ENCODE peak calls at places on chromosomes 1 and 21, in nine cellular contexts. L is HCT116, P is glutamatergic neuron, N is pancreas, A is endothelial cell, G is A673, M is fibroblast of the aortic adventitia, E is osteoblast, O is right atrium auricular region. W is an unnamed sample.

GRCh38 chr1:185916866-185917265 is 182.7 kb downstream of the HMCN1 start:
- DNase-seq in L (no peak), P (no peak), N (no peak), A (no peak), G (no peak), M (peak), E (peak), O (no peak), W (no peak)

GRCh38 chr1:205410581-205411298 is 11.1 kb downstream of the LEMD1 start:
- DNase-seq in L (no peak), P (no peak), N (no peak), A (no peak), G (no peak), M (no peak), E (no peak), O (no peak), W (no peak)

GRCh38 chr1:40849801-40850592 is 12.2 kb downstream of the CITED4 start:
- DNase-seq in L (peak), P (peak), N (peak), A (peak), G (peak), M (peak), E (no peak), O (peak), W (peak)

GRCh38 chr1:208203127-208203847 is 40.9 kb downstream of the PLXNA2 start:
- DNase-seq in L (no peak), P (no peak), N (peak), A (no peak), G (peak), M (peak), E (no peak), O (no peak), W (no peak)

GRCh38 chr1:150028322-150028721 is 17.8 kb upstream of the OTUD7B start:
- DNase-seq in L (no peak), P (no peak), N (no peak), A (no peak), G (no peak), M (no peak), E (no peak), O (no peak), W (no peak)

GRCh38 chr21:25421327-25422028 is 185.8 kb downstream of the MRPL39 start:
- DNase-seq in L (no peak), P (no peak), N (no peak), A (peak), G (peak), M (peak), E (no peak), O (no peak), W (peak)

GRCh38 chr1:245108251-245108650 is 46.5 kb upstream of the KIF26B start:
- DNase-seq in L (no peak), P (no peak), N (no peak), A (no peak), G (no peak), M (no peak), E (no peak), O (no peak), W (no peak)

GRCh38 chr21:31991356-31992331 is 118.8 kb downstream of the HUNK start:
- DNase-seq in L (no peak), P (no peak), N (no peak), A (peak), G (no peak), M (no peak), E (no peak), O (no peak), W (no peak)

GRCh38 chr1:24077278-24077978 is 34.5 kb downstream of the MYOM3 start:
- DNase-seq in L (no peak), P (no peak), N (no peak), A (no peak), G (no peak), M (no peak), E (peak), O (no peak), W (no peak)

GRCh38 chr1:1358433-1359201 is at the start of gene MXRA8:
- DNase-seq in L (no peak), P (peak), N (peak), A (no peak), G (no peak), M (peak), E (peak), O (peak), W (peak)

GRCh38 chr1:109438798-109439297 is 12.6 kb upstream of the PSMA5 start:
- DNase-seq in L (peak), P (peak), N (no peak), A (no peak), G (no peak), M (peak), E (peak), O (no peak), W (peak)

GRCh38 chr1:42925132-42925769 is 33.4 kb downstream of the SLC2A1 start:
- DNase-seq in L (no peak), P (no peak), N (no peak), A (no peak), G (no peak), M (no peak), E (peak), O (no peak), W (no peak)

GRCh38 chr1:108816049-108816882 is 40.6 kb downstream of the AKNAD1 start:
- DNase-seq in L (no peak), P (peak), N (peak), A (peak), G (peak), M (peak), E (peak), O (peak), W (peak)

GRCh38 chr1:110229348-110230001 is 19.4 kb downstream of the KCNC4 start:
- DNase-seq in L (no peak), P (no peak), N (peak), A (no peak), G (no peak), M (peak), E (peak), O (no peak), W (peak)

GRCh38 chr21:42219606-42220137 is 732 bp downstream of the ABCG1 start:
- DNase-seq in L (no peak), P (peak), N (peak), A (peak), G (peak), M (no peak), E (peak), O (no peak), W (no peak)

GRCh38 chr21:31879251-31879650 is 6.4 kb downstream of the HUNK start:
- DNase-seq in L (no peak), P (no peak), N (no peak), A (no peak), G (no peak), M (no peak), E (no peak), O (no peak), W (no peak)

GRCh38 chr1:198232940-198233675 is 76.3 kb downstream of the NEK7 start:
- DNase-seq in L (no peak), P (no peak), N (no peak), A (no peak), G (no peak), M (no peak), E (no peak), O (no peak), W (no peak)

GRCh38 chr21:46096997-46097825 is 701 bp upstream of the COL6A2 start:
- DNase-seq in L (no peak), P (peak), N (peak), A (peak), G (no peak), M (no peak), E (peak), O (peak), W (no peak)

GRCh38 chr1:88640060-88640459 is 44.0 kb upstream of the PKN2 start:
- DNase-seq in L (no peak), P (no peak), N (no peak), A (no peak), G (no peak), M (no peak), E (peak), O (no peak), W (no peak)

GRCh38 chr1:52629021-52629643 is 3.8 kb upstream of the SHISAL2A start:
- DNase-seq in L (no peak), P (no peak), N (no peak), A (no peak), G (no peak), M (no peak), E (no peak), O (no peak), W (no peak)

GRCh38 chr1:147722114-147722513 is 38.3 kb downstream of the GJA5 start:
- DNase-seq in L (no peak), P (no peak), N (no peak), A (no peak), G (no peak), M (no peak), E (no peak), O (no peak), W (no peak)

GRCh38 chr1:174956976-174957375 is 42.8 kb upstream of the CACYBP start:
- DNase-seq in L (no peak), P (no peak), N (no peak), A (no peak), G (no peak), M (no peak), E (no peak), O (no peak), W (no peak)

GRCh38 chr1:174953170-174953569 is 46.6 kb upstream of the CACYBP start:
- DNase-seq in L (no peak), P (no peak), N (no peak), A (no peak), G (no peak), M (no peak), E (no peak), O (no peak), W (no peak)

GRCh38 chr1:174956086-174956485 is 43.7 kb upstream of the CACYBP start:
- DNase-seq in L (no peak), P (no peak), N (no peak), A (no peak), G (no peak), M (no peak), E (no peak), O (no peak), W (no peak)

GRCh38 chr1:174954686-174955669 is 44.8 kb upstream of the CACYBP start:
- DNase-seq in L (no peak), P (no peak), N (no peak), A (no peak), G (no peak), M (no peak), E (no peak), O (no peak), W (no peak)

DNA sequence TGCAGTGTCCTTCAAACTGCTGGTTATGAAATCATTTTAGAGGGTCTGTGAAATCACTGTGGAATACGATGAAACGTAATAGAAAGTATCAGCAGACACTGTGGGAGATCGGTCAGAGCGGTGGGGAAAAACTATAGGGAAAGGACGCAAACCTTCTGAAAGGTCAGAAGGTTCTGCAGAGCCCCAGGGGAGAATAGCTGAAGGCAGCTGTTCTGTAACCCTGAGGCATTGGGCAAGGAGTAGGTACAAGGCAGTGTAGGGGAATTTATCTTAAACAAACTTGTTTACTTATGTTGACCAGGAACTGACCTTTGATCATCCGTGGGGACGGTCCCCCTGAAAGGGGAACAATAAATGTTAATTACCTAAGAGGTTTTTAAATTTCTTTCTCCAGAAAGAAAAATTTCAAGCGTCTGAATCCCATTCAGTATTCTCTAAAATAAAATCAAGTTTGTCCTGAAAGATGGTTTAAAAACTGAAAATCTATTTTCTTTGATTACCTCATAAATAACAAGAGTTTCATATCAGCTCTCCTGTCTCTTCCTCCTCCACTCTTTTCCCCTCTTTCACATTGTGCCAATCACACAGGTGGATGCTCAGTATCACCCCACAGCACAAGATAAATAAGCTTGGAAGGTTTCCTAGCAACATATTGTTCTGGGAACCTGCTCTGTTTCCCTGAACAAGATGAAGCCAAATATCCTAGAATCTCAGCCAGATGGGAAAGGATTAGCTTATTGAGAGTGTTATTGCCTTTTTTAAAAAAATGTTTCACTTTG is 45.9 kb upstream of the CACYBP start:
- DNase-seq in L (no peak), P (peak), N (no peak), A (no peak), G (no peak), M (no peak), E (no peak), O (no peak), W (no peak)
- TF ChIP-seq CTCF in L (no peak), P (no peak), N (no peak), A (no peak), G (no peak), M (no peak), E (no peak), O (no peak), W (no peak)

GRCh38 chr1:236741757-236742156 is 53.3 kb upstream of the MTR start:
- DNase-seq in L (no peak), P (peak), N (no peak), A (no peak), G (no peak), M (no peak), E (no peak), O (no peak), W (no peak)
- TF ChIP-seq CTCF in L (no peak), P (no peak), N (no peak), A (no peak), G (no peak), M (no peak), E (no peak), O (no peak), W (no peak)

DNA sequence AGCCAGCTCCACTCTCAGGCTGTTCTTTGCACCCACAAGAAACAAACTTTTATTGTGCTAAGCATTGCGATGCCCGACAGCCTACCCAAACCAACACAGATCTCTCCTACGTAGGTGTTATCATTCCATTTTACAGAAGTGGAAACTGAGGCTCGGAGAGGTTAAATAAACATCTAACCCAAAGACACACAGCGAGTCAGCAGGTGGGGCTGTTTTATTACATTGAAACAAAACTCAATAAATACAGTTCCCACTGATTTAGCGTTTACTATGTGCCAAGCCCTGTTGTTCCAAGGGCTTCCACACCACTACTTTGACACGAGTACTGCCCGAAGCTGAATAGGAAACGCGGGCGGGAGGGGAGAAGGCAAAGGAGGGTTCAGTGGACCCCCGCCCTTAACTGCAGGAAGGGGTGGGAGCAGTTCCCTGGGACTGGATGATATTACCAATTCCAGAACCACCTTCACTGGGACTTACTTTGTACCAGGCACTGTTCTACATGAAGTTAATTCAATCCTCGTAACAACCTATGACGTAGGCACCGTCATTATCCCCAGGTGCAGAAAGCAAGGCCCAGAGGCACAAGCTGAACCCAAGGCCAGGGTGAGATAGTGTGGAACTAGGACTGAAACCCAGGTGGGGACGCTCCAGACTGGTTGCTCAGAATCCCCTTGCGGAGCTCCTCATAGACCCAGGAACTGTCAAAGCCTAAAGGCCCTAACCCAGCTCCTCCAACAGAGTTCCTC is 19.3 kb upstream of the ALDH4A1 start:
- DNase-seq in L (no peak), P (no peak), N (no peak), A (no peak), G (no peak), M (peak), E (no peak), O (no peak), W (no peak)
- TF ChIP-seq CTCF in L (no peak), P (no peak), N (no peak), A (no peak), G (peak), M (peak), E (no peak), O (no peak), W (peak)

GRCh38 chr1:7539772-7540175 is 231.3 kb upstream of the VAMP3 start:
- DNase-seq in L (peak), P (peak), N (peak), A (peak), G (peak), M (no peak), E (peak), O (no peak), W (peak)
- TF ChIP-seq CTCF in L (peak), P (peak), N (no peak), A (peak), G (peak), M (peak), E (peak), O (no peak), W (peak)

DNA sequence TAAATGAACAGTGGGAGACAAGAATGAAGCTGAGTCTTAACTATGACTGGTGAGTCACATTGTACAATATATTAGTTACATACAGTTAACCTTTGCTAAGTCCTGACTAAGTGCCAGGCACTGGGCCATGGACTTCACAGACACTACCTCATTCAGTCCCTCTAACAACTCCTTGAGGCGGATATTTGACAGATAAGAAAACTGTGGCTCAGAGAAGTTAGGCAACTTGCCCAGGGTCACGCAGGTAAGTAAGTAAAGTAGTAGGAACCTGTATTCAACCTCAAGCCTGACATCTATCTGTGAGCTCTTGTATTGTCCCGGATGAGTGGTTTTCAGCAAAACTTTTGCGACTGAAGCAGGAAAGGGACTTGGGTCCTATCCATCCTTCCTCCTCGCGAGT is 62.1 kb downstream of the GNG12 start:
- DNase-seq in L (no peak), P (no peak), N (peak), A (no peak), G (no peak), M (peak), E (peak), O (no peak), W (peak)
- TF ChIP-seq CTCF in L (peak), P (no peak), N (no peak), A (no peak), G (peak), M (peak), E (peak), O (no peak), W (peak)

GRCh38 chr1:28370220-28371010 is 875 bp downstream of the PHACTR4 start:
- DNase-seq in L (no peak), P (peak), N (no peak), A (peak), G (peak), M (peak), E (peak), O (no peak), W (peak)
- TF ChIP-seq CTCF in L (no peak), P (peak), N (peak), A (no peak), G (peak), M (peak), E (peak), O (no peak), W (peak)

GRCh38 chr1:214086945-214087344 is 99.2 kb downstream of the PROX1 start:
- DNase-seq in L (no peak), P (no peak), N (no peak), A (no peak), G (no peak), M (no peak), E (no peak), O (no peak), W (no peak)
- TF ChIP-seq CTCF in L (no peak), P (no peak), N (no peak), A (no peak), G (peak), M (no peak), E (no peak), O (no peak), W (no peak)